ENCODE peak calls at places on chromosome 9, in eight cellular contexts. K is HepG2, Y is A549, O is SK-N-SH, H is K562, S is HCT116, A is Panc1, L is HL-60. N is an unnamed sample.

GRCh38 chr9:13588151-13589043 is 308.9 kb upstream of the MPDZ start:
- DNase-seq in K (no peak), Y (no peak), O (no peak), H (no peak), S (no peak), A (no peak), L (no peak), N (no peak)

GRCh38 chr9:76873056-76873792 is 32.7 kb downstream of the PRUNE2 start:
- DNase-seq in K (no peak), Y (no peak), O (no peak), H (no peak), S (no peak), A (no peak), L (no peak), N (peak)

GRCh38 chr9:136705564-136705963 is 6.8 kb upstream of the DIPK1B start:
- DNase-seq in K (no peak), Y (no peak), O (no peak), H (no peak), S (no peak), A (no peak), L (peak), N (no peak)

GRCh38 chr9:115254781-115255180 is 136.8 kb upstream of the TNC start:
- DNase-seq in K (no peak), Y (no peak), O (no peak), H (no peak), S (no peak), A (no peak), L (no peak), N (no peak)

GRCh38 chr9:113012492-113012891 is 500 bp upstream of the ZNF883 start:
- DNase-seq in K (no peak), Y (no peak), O (peak), H (peak), S (no peak), A (no peak), L (no peak), N (peak)

GRCh38 chr9:121852646-121853616 is 201.5 kb downstream of the DAB2IP start:
- DNase-seq in K (no peak), Y (no peak), O (no peak), H (no peak), S (no peak), A (no peak), L (no peak), N (no peak)

GRCh38 chr9:29697011-29697410 is 2123.7 kb upstream of the C9orf72 start:
- DNase-seq in K (no peak), Y (no peak), O (no peak), H (no peak), S (no peak), A (no peak), L (no peak), N (no peak)

GRCh38 chr9:73074176-73074708 is 77.4 kb upstream of the ANXA1 start:
- DNase-seq in K (peak), Y (peak), O (no peak), H (no peak), S (no peak), A (no peak), L (no peak), N (no peak)

GRCh38 chr9:105328872-105329728 is 84.6 kb downstream of the SLC44A1 start:
- DNase-seq in K (no peak), Y (no peak), O (no peak), H (no peak), S (no peak), A (no peak), L (no peak), N (no peak)

GRCh38 chr9:42388846-42389245 is 205.4 kb downstream of the SPATA31A6 start:
- DNase-seq in K (no peak), Y (peak), O (no peak), H (no peak), S (no peak), A (no peak), L (no peak), N (no peak)

GRCh38 chr9:137606734-137607138 is 1.2 kb downstream of the ARRDC1 start:
- DNase-seq in K (no peak), Y (no peak), O (no peak), H (no peak), S (no peak), A (no peak), L (no peak), N (no peak)

GRCh38 chr9:136372561-136373299 is 739 bp downstream of the CARD9 start:
- DNase-seq in K (peak), Y (no peak), O (peak), H (peak), S (no peak), A (no peak), L (peak), N (no peak)

GRCh38 chr9:90099262-90099982 is 494.6 kb downstream of the GADD45G start:
- DNase-seq in K (peak), Y (no peak), O (peak), H (no peak), S (no peak), A (peak), L (peak), N (peak)

GRCh38 chr9:15138357-15138686 is 168.7 kb downstream of the TTC39B start:
- DNase-seq in K (no peak), Y (no peak), O (no peak), H (no peak), S (no peak), A (no peak), L (no peak), N (peak)

GRCh38 chr9:95003694-95004451 is 277.4 kb downstream of the AOPEP start:
- DNase-seq in K (peak), Y (no peak), O (peak), H (peak), S (no peak), A (no peak), L (no peak), N (peak)

GRCh38 chr9:70479880-70480291 is 65.4 kb upstream of the KLF9 start:
- DNase-seq in K (no peak), Y (no peak), O (peak), H (no peak), S (no peak), A (no peak), L (no peak), N (peak)

GRCh38 chr9:74973714-74974113 is 21.0 kb upstream of the C9orf40 start:
- DNase-seq in K (no peak), Y (no peak), O (no peak), H (no peak), S (no peak), A (no peak), L (no peak), N (no peak)

GRCh38 chr9:33939924-33940874 is 108.5 kb downstream of the UBAP2 start:
- DNase-seq in K (peak), Y (no peak), O (no peak), H (no peak), S (no peak), A (no peak), L (no peak), N (no peak)

GRCh38 chr9:33263131-33263935 is 1.2 kb downstream of the BAG1 start:
- DNase-seq in K (peak), Y (no peak), O (peak), H (no peak), S (no peak), A (no peak), L (peak), N (peak)

GRCh38 chr9:14400658-14400995 is 86.7 kb upstream of the NFIB start:
- DNase-seq in K (peak), Y (peak), O (peak), H (peak), S (peak), A (no peak), L (no peak), N (peak)

GRCh38 chr9:137184881-137185660 is 3.3 kb downstream of the ANAPC2 start:
- DNase-seq in K (no peak), Y (no peak), O (no peak), H (no peak), S (no peak), A (no peak), L (no peak), N (no peak)

GRCh38 chr9:75101004-75101601 is 12.8 kb downstream of the OSTF1 start:
- DNase-seq in K (no peak), Y (no peak), O (no peak), H (no peak), S (no peak), A (no peak), L (no peak), N (peak)

GRCh38 chr9:37963936-37964739 is 60.2 kb upstream of the SLC25A51 start:
- DNase-seq in K (peak), Y (peak), O (no peak), H (no peak), S (no peak), A (no peak), L (no peak), N (no peak)

GRCh38 chr9:121698627-121699270 is 47.3 kb downstream of the DAB2IP start:
- DNase-seq in K (no peak), Y (no peak), O (peak), H (peak), S (no peak), A (no peak), L (no peak), N (peak)

GRCh38 chr9:75683591-75683990 is 206.9 kb upstream of the PCSK5 start:
- DNase-seq in K (no peak), Y (no peak), O (no peak), H (no peak), S (no peak), A (no peak), L (no peak), N (no peak)

GRCh38 chr9:68705636-68706578 is 867 bp downstream of the PIP5K1B start:
- DNase-seq in K (peak), Y (peak), O (peak), H (peak), S (no peak), A (no peak), L (peak), N (peak)

GRCh38 chr9:112006361-112007020 is 109.9 kb downstream of the UGCG start:
- DNase-seq in K (no peak), Y (no peak), O (no peak), H (no peak), S (no peak), A (no peak), L (no peak), N (no peak)

GRCh38 chr9:6692891-6693361 is 47.4 kb upstream of the GLDC start:
- DNase-seq in K (no peak), Y (no peak), O (no peak), H (no peak), S (no peak), A (no peak), L (no peak), N (peak)
- TF ChIP-seq REST in K (no peak), Y (no peak), O (no peak), H (no peak), S (no peak), A (no peak), L (no peak), N (no peak)

GRCh38 chr9:122975196-122975595 is 34.4 kb downstream of the RABGAP1 start:
- DNase-seq in K (no peak), Y (no peak), O (no peak), H (no peak), S (no peak), A (no peak), L (no peak), N (no peak)

DNA sequence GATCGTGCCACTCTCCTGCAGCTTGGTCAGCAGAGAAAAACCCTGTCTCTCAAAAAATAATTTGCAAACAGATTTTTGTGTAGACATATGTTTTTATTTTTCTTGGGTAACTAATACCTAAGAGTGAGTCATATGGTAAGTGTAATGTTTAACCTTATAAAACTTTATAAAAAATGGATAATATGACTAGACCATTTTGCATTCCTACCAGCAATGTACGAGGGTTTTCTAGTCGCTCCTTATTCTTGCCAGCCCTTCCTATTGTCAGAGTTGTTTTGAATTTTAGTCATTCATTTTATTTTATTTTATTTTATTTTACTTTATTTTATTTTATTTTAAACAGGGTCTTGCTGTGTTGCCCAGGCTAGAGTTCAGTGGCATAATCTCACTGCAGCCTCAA is 37.8 kb downstream of the RABGAP1 start:
- DNase-seq in K (no peak), Y (no peak), O (no peak), H (no peak), S (no peak), A (no peak), L (no peak), N (no peak)
- TF ChIP-seq REST in K (no peak), Y (no peak), O (no peak), H (no peak), S (no peak), A (no peak), L (no peak), N (no peak)

DNA sequence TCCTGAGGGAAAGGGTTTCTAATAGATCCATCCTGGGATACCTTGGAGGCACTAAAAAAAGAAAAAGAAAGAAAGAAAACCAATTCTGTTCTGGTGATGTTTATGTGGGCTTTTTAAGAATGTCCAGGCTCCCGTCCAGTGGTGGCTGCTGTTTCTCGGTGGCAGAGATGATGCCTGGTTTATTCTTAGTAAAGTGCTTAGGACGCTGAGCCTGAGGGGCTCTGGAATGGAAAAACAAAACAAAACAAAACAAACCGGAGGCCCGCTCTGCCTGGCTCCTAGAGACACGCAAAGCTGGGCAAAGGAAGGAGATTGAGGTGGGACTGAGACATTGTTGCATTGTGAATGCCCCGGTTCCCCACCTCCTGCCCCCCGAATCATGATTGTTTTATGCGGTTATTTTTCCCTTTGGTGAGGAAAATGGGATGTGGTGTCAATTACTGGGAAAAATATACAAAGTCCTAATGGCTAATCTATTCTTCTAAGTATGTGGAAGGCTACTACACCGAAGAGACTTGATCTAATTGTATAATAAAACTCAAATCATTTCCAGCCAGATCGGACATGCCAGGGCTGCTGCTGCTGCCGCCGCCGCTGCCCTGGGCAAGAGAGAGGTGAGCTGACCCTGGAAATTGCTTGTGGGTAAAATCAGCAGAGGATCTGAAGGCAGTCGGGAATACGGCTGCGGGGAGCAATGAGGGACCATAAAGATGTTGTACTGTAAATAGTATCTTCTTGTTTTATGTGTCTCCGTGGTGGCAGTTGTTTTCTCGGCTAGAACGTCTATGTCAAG is 644.9 kb downstream of the CCDC171 start:
- DNase-seq in K (no peak), Y (no peak), O (peak), H (no peak), S (no peak), A (no peak), L (no peak), N (no peak)
- TF ChIP-seq REST in K (no peak), Y (no peak), O (no peak), H (no peak), S (no peak), A (no peak), L (no peak), N (no peak)

GRCh38 chr9:88477300-88477751 is 57.7 kb upstream of the NXNL2 start:
- DNase-seq in K (no peak), Y (no peak), O (no peak), H (no peak), S (no peak), A (no peak), L (no peak), N (no peak)

GRCh38 chr9:88478236-88478635 is 56.7 kb upstream of the NXNL2 start:
- DNase-seq in K (no peak), Y (no peak), O (no peak), H (no peak), S (no peak), A (no peak), L (no peak), N (no peak)

GRCh38 chr9:88481933-88482332 is 53.0 kb upstream of the NXNL2 start:
- DNase-seq in K (no peak), Y (no peak), O (no peak), H (no peak), S (no peak), A (no peak), L (no peak), N (no peak)

DNA sequence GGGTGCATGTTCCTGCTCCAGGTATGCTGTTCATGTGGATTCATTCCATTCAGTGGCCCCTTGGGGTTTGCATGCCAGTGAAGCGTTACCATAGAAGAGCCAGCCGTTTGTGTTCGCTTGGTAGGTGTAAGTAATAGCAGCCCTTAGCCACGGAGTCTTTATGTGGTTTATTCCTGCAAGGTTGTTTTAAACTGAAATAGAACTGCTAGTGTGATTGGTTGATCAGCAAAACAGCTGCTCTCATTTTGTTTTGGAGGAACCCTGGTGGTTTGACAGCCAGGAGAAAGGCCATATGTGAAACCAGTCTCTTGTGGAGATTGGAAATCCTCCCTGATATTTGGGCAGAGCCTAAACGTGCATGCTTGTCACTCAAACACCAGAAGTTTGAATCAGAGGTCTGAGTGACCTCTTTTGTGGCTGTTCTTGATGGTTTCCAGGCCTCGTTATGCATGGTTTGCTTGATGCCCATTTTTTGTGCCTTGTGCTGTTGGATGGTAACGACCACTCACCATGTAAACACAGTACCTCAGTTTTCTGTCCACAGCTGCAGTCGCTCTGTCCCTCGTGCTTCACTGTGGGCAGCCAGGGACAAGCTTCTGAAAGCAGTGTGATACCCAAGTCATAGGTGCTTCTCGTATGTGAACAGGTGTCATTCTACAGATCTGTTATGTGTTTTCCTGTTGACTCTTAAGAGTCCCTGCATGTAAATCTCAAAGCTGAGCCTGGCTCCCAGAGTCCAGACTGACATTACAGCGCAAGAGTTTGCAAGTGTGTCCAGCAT is 58.3 kb upstream of the NXNL2 start:
- DNase-seq in K (no peak), Y (no peak), O (no peak), H (no peak), S (no peak), A (no peak), L (no peak), N (no peak)
- TF ChIP-seq REST in K (no peak), Y (no peak), O (no peak), H (no peak), S (no peak), A (no peak), L (no peak), N (no peak)

DNA sequence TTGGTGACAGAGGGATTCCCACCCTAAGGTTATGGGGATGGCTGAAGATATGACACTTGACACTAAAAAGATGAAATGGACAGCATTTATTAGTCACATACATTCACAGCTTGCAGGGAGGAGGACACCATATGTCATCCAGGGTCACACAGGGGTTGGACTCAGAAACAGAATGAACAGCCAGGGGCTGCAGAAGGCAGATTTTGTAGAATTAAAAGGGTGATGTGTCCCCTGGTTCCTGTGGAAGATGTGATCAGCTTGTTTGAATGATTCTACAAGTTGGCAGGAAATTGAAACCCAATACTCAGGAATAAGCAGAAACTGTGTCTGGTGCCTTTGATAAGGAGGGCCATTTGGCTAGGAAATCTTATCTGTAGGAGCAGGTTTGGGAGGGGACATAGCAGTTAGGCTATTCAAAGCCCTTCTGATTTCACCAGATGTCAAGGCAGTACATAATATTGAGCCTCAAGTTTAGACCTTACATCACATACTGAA is 102.3 kb upstream of the GRIN3A start:
- DNase-seq in K (no peak), Y (no peak), O (no peak), H (peak), S (no peak), A (no peak), L (no peak), N (no peak)
- TF ChIP-seq REST in K (no peak), Y (no peak), O (no peak), H (no peak), S (no peak), A (no peak), L (no peak), N (no peak)

N was measured in GM23338.